ENCODE peak calls at places on chromosomes 16 and 17, in four cellular contexts. O is T-helper 1 cell, A is progenitor cell of endocrine pancreas, S is K562. B is an unnamed sample.

GRCh38 chr16:78504391-78504945 is 405.0 kb downstream of the WWOX start:
- DNase-seq in O (no peak), A (no peak), S (no peak), B (no peak)

GRCh38 chr16:11128211-11129123 is 127.5 kb downstream of the SOCS1 start:
- DNase-seq in O (no peak), A (no peak), S (peak; percentile 70), B (no peak)

GRCh38 chr16:75311383-75311938 is 60.0 kb upstream of the BCAR1 start:
- DNase-seq in O (no peak), A (no peak), S (no peak), B (no peak)

GRCh38 chr16:53457670-53458069 is 23.4 kb downstream of the RBL2 start:
- DNase-seq in O (peak; percentile 68), A (no peak), S (no peak), B (no peak)

GRCh38 chr16:6777624-6778023 is 555.0 kb upstream of the RBFOX1 start:
- DNase-seq in O (no peak), A (no peak), S (no peak), B (no peak)

GRCh38 chr16:86747761-86748160 is 169.4 kb downstream of the FOXL1 start:
- DNase-seq in O (no peak), A (no peak), S (no peak), B (no peak)

GRCh38 chr17:76419576-76420245 is 33.2 kb downstream of the UBE2O start:
- DNase-seq in O (no peak), A (no peak), S (no peak), B (peak; percentile 30)

GRCh38 chr16:69839240-69839688 is 77.1 kb downstream of the WWP2 start:
- DNase-seq in O (no peak), A (no peak), S (no peak), B (no peak)

GRCh38 chr17:14827394-14827793 is 437.7 kb downstream of the PMP22 start:
- DNase-seq in O (no peak), A (no peak), S (no peak), B (no peak)

GRCh38 chr16:56255904-56256303 is 64.6 kb downstream of the GNAO1 start:
- DNase-seq in O (no peak), A (no peak), S (no peak), B (no peak)

GRCh38 chr17:65231086-65231485 is 93.9 kb downstream of the RGS9 start:
- DNase-seq in O (no peak), A (no peak), S (no peak), B (no peak)

GRCh38 chr16:2981899-2982250 is 1.6 kb upstream of the PKMYT1 start:
- DNase-seq in O (no peak), A (no peak), S (peak; percentile 54), B (no peak)

GRCh38 chr16:73058616-73059409 is 10.9 kb upstream of the ZFHX3 start:
- DNase-seq in O (no peak), A (peak; percentile 34), S (peak; percentile 24), B (peak; percentile 75)

GRCh38 chr16:88627531-88628411 is 10.6 kb upstream of the IL17C start:
- DNase-seq in O (no peak), A (no peak), S (no peak), B (no peak)

GRCh38 chr17:74493381-74493833 is 27.0 kb downstream of the CD300A start:
- DNase-seq in O (peak; percentile 56), A (peak; percentile 72), S (peak; percentile 68), B (peak; percentile 28)

GRCh38 chr17:40510328-40510648 is 8.9 kb upstream of the TNS4 start:
- DNase-seq in O (no peak), A (no peak), S (no peak), B (no peak)

GRCh38 chr16:72311426-72311825 is 139.5 kb upstream of the PMFBP1 start:
- DNase-seq in O (no peak), A (no peak), S (no peak), B (no peak)

GRCh38 chr16:87789437-87790277 is 23.9 kb upstream of the KLHDC4 start:
- DNase-seq in O (no peak), A (no peak), S (no peak), B (no peak)

GRCh38 chr17:45775576-45776011 is 8.5 kb upstream of the CRHR1 start:
- DNase-seq in O (no peak), A (no peak), S (no peak), B (no peak)

GRCh38 chr17:14133104-14133503 is 63.8 kb downstream of the COX10 start:
- DNase-seq in O (no peak), A (no peak), S (no peak), B (no peak)

GRCh38 chr17:66403846-66404597 is 101.6 kb downstream of the PRKCA start:
- DNase-seq in O (no peak), A (no peak), S (no peak), B (peak; percentile 31)

GRCh38 chr16:49661465-49662187 is 194.3 kb downstream of the ZNF423 start:
- DNase-seq in O (no peak), A (no peak), S (no peak), B (no peak)

GRCh38 chr16:76162046-76162445 is 115.2 kb upstream of the CNTNAP4 start:
- DNase-seq in O (no peak), A (no peak), S (no peak), B (no peak)